ENCODE peak calls at places on chromosomes 5 and 9, in nine cellular contexts. E is AG10803, M is choroid plexus epithelial cell, I is astrocyte of the spinal cord, D is fibroblast of villous mesenchyme, P is NT2/D1, Q is lung, W is epithelial cell of esophagus, R is esophagus squamous epithelium. U is an unnamed sample.

GRCh38 chr9:127904518-127904887 is 5.1 kb upstream of the ST6GALNAC6 start:
- DNase-seq in M (no peak), R (no peak), D (no peak), E (no peak), P (no peak), W (peak), I (no peak), Q (no peak), U (peak)

GRCh38 chr5:44640945-44641456 is 167.7 kb upstream of the MRPS30 start:
- DNase-seq in M (no peak), D (no peak), W (no peak), P (no peak), I (no peak), R (no peak), E (no peak), Q (no peak), U (no peak)

GRCh38 chr9:69809304-69809863 is 11.2 kb upstream of the CFAP95 start:
- DNase-seq in P (no peak), D (peak), I (peak), W (peak), E (peak), Q (no peak), R (no peak), M (peak), U (no peak)

GRCh38 chr5:151075698-151076331 is 5.0 kb downstream of the TNIP1 start:
- DNase-seq in I (no peak), M (no peak), D (no peak), P (no peak), E (peak), W (peak), R (no peak), Q (peak), U (no peak)

GRCh38 chr9:77017505-77017894 is 2.0 kb upstream of the FOXB2 start:
- DNase-seq in W (no peak), D (no peak), M (no peak), E (no peak), R (no peak), Q (no peak), P (no peak), I (no peak), U (no peak)

GRCh38 chr5:158987231-158987630 is 112.5 kb downstream of the EBF1 start:
- DNase-seq in Q (no peak), I (no peak), E (no peak), W (no peak), R (no peak), M (no peak), D (no peak), P (no peak), U (no peak)

GRCh38 chr5:16992444-16992843 is 56.4 kb upstream of the MYO10 start:
- DNase-seq in Q (no peak), D (no peak), E (no peak), P (no peak), M (no peak), R (no peak), I (peak), W (no peak), U (no peak)

GRCh38 chr5:16867585-16867953 is 68.5 kb downstream of the MYO10 start:
- DNase-seq in W (no peak), E (no peak), Q (no peak), D (no peak), I (no peak), M (no peak), R (no peak), P (no peak), U (no peak)

GRCh38 chr5:161230222-161230621 is 316.3 kb downstream of the GABRB2 start:
- DNase-seq in M (no peak), E (no peak), D (no peak), P (no peak), Q (no peak), W (peak), R (no peak), I (no peak), U (no peak)

GRCh38 chr5:10374032-10374431 is 20.5 kb downstream of the MARCHF6 start:
- DNase-seq in Q (no peak), I (no peak), M (no peak), W (no peak), E (no peak), P (no peak), R (no peak), D (no peak), U (no peak)

GRCh38 chr5:84384604-84385575 is at the start of gene EDIL3:
- DNase-seq in I (peak), D (no peak), P (peak), Q (no peak), W (peak), M (peak), E (peak), R (no peak), U (no peak)

GRCh38 chr9:120261419-120261818 is 318.5 kb downstream of the CDK5RAP2 start:
- DNase-seq in R (no peak), I (no peak), E (no peak), M (no peak), W (no peak), P (no peak), Q (no peak), D (no peak), U (no peak)

GRCh38 chr9:10612649-10613398 is at the start of gene PTPRD:
- DNase-seq in P (peak), D (peak), I (peak), W (peak), E (peak), M (peak), Q (peak), R (no peak), U (no peak)

GRCh38 chr5:145681216-145681615 is 153.9 kb downstream of the PRELID2 start:
- DNase-seq in P (no peak), M (peak), E (no peak), R (no peak), I (no peak), D (no peak), Q (no peak), W (no peak), U (no peak)

GRCh38 chr5:172952034-172952511 is 7.2 kb upstream of the RPL26L1 start:
- DNase-seq in Q (no peak), D (peak), P (no peak), E (peak), I (no peak), W (no peak), M (no peak), R (no peak), U (no peak)

GRCh38 chr5:173789031-173789920 is 98.9 kb upstream of the CPEB4 start:
- DNase-seq in M (peak), P (no peak), D (peak), E (peak), Q (no peak), W (peak), R (no peak), I (peak), U (no peak)

GRCh38 chr5:33999986-34000385 is 7.9 kb downstream of the AMACR start:
- DNase-seq in E (no peak), R (no peak), D (no peak), M (no peak), W (no peak), P (no peak), I (no peak), Q (no peak), U (no peak)

GRCh38 chr5:670396-671270 is 22.5 kb downstream of the TPPP start:
- DNase-seq in R (no peak), Q (no peak), I (no peak), M (no peak), E (no peak), W (no peak), D (no peak), P (no peak), U (no peak)

GRCh38 chr9:38205279-38205678 is 136.3 kb upstream of the SHB start:
- DNase-seq in I (no peak), W (peak), M (no peak), Q (no peak), D (no peak), R (no peak), E (no peak), P (no peak), U (no peak)

GRCh38 chr5:167835146-167835545 is 456.3 kb upstream of the WWC1 start:
- DNase-seq in Q (no peak), D (no peak), M (no peak), P (no peak), R (no peak), I (no peak), E (peak), W (peak), U (no peak)
- H3K4me3 ChIP-seq in Q (no peak), D (no peak), M (no peak), P (no peak), R (no peak), I (no peak), E (no peak), W (no peak), U (no peak)

GRCh38 chr9:130142635-130143034 is 29.6 kb upstream of the NCS1 start:
- DNase-seq in P (no peak), I (no peak), E (no peak), D (no peak), R (no peak), Q (no peak), W (no peak), M (no peak), U (no peak)

GRCh38 chr9:130147215-130147614 is 25.0 kb upstream of the NCS1 start:
- DNase-seq in P (no peak), R (no peak), Q (no peak), M (no peak), D (no peak), I (no peak), E (no peak), W (no peak), U (no peak)

GRCh38 chr9:130143279-130143893 is 28.8 kb upstream of the NCS1 start:
- DNase-seq in W (peak), P (no peak), M (no peak), D (no peak), Q (no peak), E (no peak), I (no peak), R (no peak), U (no peak)

GRCh38 chr9:130144703-130145102 is 27.5 kb upstream of the NCS1 start:
- DNase-seq in I (no peak), P (no peak), M (no peak), R (no peak), Q (no peak), E (no peak), W (no peak), D (no peak), U (no peak)

DNA sequence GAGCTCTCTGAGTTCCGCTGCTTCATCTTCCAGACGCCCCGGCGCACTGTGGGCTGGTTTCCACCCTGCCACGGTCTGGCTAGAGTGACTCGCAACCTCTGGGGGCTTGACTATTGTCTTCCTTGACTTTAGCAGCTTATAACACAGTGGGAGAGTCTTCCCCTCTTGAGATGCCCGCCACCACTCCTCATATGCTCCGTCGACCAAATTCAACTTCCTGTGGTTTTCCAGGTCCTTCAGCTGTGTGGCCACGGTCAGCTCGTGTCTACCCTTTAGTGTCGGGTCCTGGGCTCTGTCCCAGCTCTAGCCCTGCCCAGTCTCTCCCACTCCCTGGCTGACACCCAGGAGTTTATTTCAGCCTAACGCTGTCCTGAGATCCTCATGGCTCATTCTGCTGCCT is 28.2 kb upstream of the NCS1 start:
- DNase-seq in P (no peak), I (peak), Q (no peak), D (peak), R (no peak), E (peak), W (no peak), M (no peak), U (no peak)
- H3K4me3 ChIP-seq in P (no peak), I (no peak), Q (no peak), D (no peak), R (no peak), E (no peak), W (no peak), M (no peak), U (no peak)

GRCh38 chr5:87784869-87785268 is 372.1 kb upstream of the CCNH start:
- DNase-seq in E (no peak), M (no peak), D (no peak), I (no peak), P (no peak), Q (no peak), R (no peak), W (no peak), U (no peak)

GRCh38 chr5:87776785-87777184 is 364.1 kb upstream of the CCNH start:
- DNase-seq in W (peak), E (no peak), D (no peak), M (no peak), I (no peak), P (no peak), R (no peak), Q (no peak), U (no peak)

DNA sequence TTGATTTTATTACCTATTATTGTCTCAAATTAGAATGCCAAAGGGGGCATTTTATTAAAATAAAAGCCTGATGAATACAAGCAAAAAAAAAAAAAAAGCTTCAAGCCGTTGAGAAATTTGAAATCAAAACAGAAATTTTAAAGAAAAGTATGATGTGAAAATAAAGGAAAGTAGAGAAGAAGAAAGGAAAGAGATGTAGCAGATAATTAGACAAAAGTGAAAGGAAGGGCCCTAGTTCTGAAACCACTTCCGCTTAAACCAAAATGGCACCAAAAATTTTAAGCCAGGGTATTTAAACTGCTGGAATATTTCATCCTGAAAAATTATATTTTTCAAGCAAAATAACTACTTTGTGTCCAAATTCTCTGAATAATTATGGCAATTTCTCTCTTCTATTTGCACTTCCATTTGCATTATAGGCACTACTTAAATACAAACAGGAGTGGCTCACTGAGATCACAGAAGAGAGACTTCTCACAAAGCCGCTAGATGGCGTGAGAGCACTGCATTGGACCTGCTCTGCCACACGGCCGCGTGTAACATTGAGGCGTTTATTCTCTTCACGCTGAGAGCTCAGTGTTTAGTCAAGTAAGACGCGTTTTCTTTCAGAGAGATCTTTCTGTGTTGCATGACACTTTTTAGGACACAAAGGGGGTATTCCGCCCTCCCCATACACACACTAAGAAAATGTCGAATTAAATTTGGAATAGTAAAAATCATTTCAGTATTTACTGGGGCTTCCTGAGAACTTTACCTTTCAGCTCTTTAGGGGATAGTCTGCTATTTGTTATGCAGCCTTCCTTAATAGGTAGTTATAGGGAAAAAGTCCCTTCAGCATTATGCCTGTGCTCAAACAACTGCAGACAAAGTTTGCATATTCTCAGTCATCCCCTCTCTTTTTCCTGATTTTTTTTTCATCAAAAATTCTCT is 368.4 kb upstream of the CCNH start:
- DNase-seq in P (peak), D (peak), E (peak), R (peak), W (peak), Q (peak), I (peak), M (peak), U (peak)
- H3K4me3 ChIP-seq in P (no peak), D (no peak), E (no peak), R (no peak), W (no peak), Q (no peak), I (no peak), M (no peak), U (no peak)

GRCh38 chr5:65771266-65771665 is 49.3 kb downstream of the NLN start:
- DNase-seq in D (no peak), M (no peak), R (no peak), P (no peak), Q (no peak), I (no peak), E (no peak), W (no peak), U (no peak)

GRCh38 chr5:65767565-65767964 is 45.6 kb downstream of the NLN start:
- DNase-seq in I (no peak), D (no peak), Q (no peak), P (no peak), M (no peak), R (no peak), W (no peak), E (no peak), U (no peak)

GRCh38 chr5:65768723-65769122 is 46.7 kb downstream of the NLN start:
- DNase-seq in W (no peak), I (no peak), R (no peak), M (no peak), E (no peak), Q (no peak), P (no peak), D (no peak), U (no peak)

GRCh38 chr5:65766781-65767180 is 44.8 kb downstream of the NLN start:
- DNase-seq in P (no peak), Q (no peak), R (no peak), D (no peak), I (no peak), M (no peak), W (no peak), E (no peak), U (no peak)

GRCh38 chr5:65769539-65769938 is 47.5 kb downstream of the NLN start:
- DNase-seq in R (no peak), P (no peak), M (peak), W (peak), E (peak), Q (no peak), D (peak), I (peak), U (no peak)
- H3K4me3 ChIP-seq in R (no peak), P (no peak), M (no peak), W (no peak), E (no peak), Q (no peak), D (no peak), I (no peak), U (no peak)

GRCh38 chr5:179818746-179819295 is 1.9 kb upstream of the SQSTM1 start:
- DNase-seq in R (peak), D (peak), I (peak), E (peak), P (no peak), M (peak), Q (peak), W (peak), U (peak)
- H3K4me3 ChIP-seq in R (peak), D (peak), I (no peak), E (peak), P (peak), M (peak), Q (peak), W (no peak), U (peak)

DNA sequence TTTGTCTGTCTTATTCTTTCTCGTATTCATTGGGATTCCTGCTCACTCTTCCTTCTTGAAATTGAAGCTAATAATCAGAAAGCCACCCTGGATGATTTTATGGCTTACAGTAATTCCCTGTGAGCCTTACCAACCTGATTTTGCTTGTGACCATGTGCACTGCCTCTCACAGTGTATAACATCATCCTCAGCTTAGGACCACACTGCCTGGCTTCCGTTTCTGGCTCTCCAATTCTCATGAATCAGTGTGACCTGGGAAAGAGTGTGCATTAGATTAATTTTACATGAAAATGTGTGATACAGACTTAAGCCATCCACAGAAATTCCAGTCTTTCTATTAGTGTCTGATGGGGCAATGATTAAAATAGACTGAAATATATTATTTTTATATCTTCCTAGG is 126.8 kb upstream of the DMRT1 start:
- DNase-seq in I (no peak), E (no peak), P (no peak), M (no peak), D (no peak), W (no peak), R (no peak), Q (no peak), U (no peak)
- H3K4me3 ChIP-seq in I (no peak), E (no peak), P (no peak), M (no peak), D (no peak), W (no peak), R (peak), Q (no peak), U (no peak)

GRCh38 chr5:168699002-168699401 is 119.8 kb upstream of the PANK3 start:
- DNase-seq in R (no peak), D (no peak), I (no peak), P (no peak), Q (no peak), M (no peak), E (no peak), W (no peak), U (no peak)
- H3K4me3 ChIP-seq in R (no peak), D (no peak), I (no peak), P (no peak), Q (no peak), M (no peak), E (no peak), W (no peak), U (no peak)

GRCh38 chr5:169636477-169637084 is 494 bp upstream of the DOCK2 start:
- DNase-seq in M (no peak), R (no peak), I (no peak), P (no peak), D (no peak), W (no peak), E (no peak), Q (no peak), U (no peak)
- H3K4me3 ChIP-seq in M (peak), R (peak), I (peak), P (no peak), D (peak), W (no peak), E (peak), Q (no peak), U (peak)